ENCODE peak calls at places on chromosomes 7 and 10, in ten cellular contexts. I is erythroblast, H is SHP77, K is Right ventricle myocardium superior, J is GM06990, Q is Right ventricle myocardium inferior, M is LoVo, N is NCI-H2081, F is kidney tubule cell, W is A549. D is an unnamed sample.

GRCh38 chr10:101710064-101710695 is 15.2 kb upstream of the FBXW4 start:
- DNase-seq in F (no peak), H (no peak), I (no peak), N (no peak), Q (no peak), K (no peak), W (no peak), M (no peak), J (no peak), D (no peak)

GRCh38 chr10:132840698-132841097 is 54.8 kb upstream of the NKX6-2 start:
- DNase-seq in W (no peak), M (no peak), Q (peak; percentile 52), H (no peak), K (no peak), F (no peak), I (no peak), J (no peak), N (no peak), D (no peak)

GRCh38 chr7:152406491-152406890 is 29.3 kb downstream of the KMT2C start:
- DNase-seq in K (no peak), H (no peak), Q (no peak), M (no peak), F (no peak), N (no peak), W (no peak), I (no peak), J (no peak), D (no peak)

GRCh38 chr10:67306588-67307205 is 380.9 kb downstream of the LRRTM3 start:
- DNase-seq in Q (no peak), K (no peak), M (peak; percentile 21), I (peak; percentile 15), F (peak; percentile 56), W (peak; percentile 19), J (no peak), H (no peak), N (peak; percentile 13), D (peak; percentile 5)

GRCh38 chr10:120824864-120825263 is 26.3 kb upstream of the WDR11 start:
- DNase-seq in J (no peak), I (peak; percentile 53), W (peak; percentile 48), Q (no peak), N (peak; percentile 12), F (peak; percentile 31), H (no peak), M (peak; percentile 12), K (no peak), D (peak; percentile 14)

GRCh38 chr10:97331304-97331703 is 3.2 kb downstream of the FRAT2 start:
- DNase-seq in K (no peak), N (no peak), F (no peak), H (no peak), W (no peak), Q (no peak), J (no peak), I (no peak), M (no peak), D (no peak)

GRCh38 chr10:5943536-5943935 is 33.8 kb downstream of the IL15RA start:
- DNase-seq in Q (peak; percentile 79), H (no peak), W (no peak), I (no peak), K (peak; percentile 80), J (no peak), N (no peak), M (no peak), F (peak; percentile 54), D (peak; percentile 10)

GRCh38 chr10:63520463-63521388 is 475 bp upstream of the REEP3 start:
- DNase-seq in M (peak; percentile 78), J (no peak), I (no peak), K (peak; percentile 86), H (peak; percentile 12), W (peak; percentile 81), F (peak; percentile 82), Q (peak; percentile 90), N (peak; percentile 72), D (peak; percentile 85)

GRCh38 chr10:24703700-24704099 is 20.0 kb downstream of the ARHGAP21 start:
- DNase-seq in K (no peak), J (no peak), M (no peak), H (no peak), I (no peak), F (no peak), Q (no peak), W (no peak), N (no peak), D (no peak)

GRCh38 chr10:84540617-84541288 is 212.4 kb downstream of the CCSER2 start:
- DNase-seq in J (peak; percentile 56), K (peak; percentile 68), N (no peak), M (peak; percentile 46), I (peak; percentile 62), Q (peak; percentile 78), F (peak; percentile 73), H (peak; percentile 25), W (peak; percentile 53), D (peak; percentile 74)

GRCh38 chr10:6721480-6721879 is 141.4 kb upstream of the PRKCQ start:
- DNase-seq in K (no peak), Q (no peak), W (peak; percentile 87), H (no peak), I (no peak), J (no peak), F (peak; percentile 93), N (no peak), M (peak; percentile 25), D (peak; percentile 37)

GRCh38 chr7:19213746-19214145 is 68.5 kb upstream of the FERD3L start:
- DNase-seq in J (no peak), N (peak; percentile 62), I (no peak), K (no peak), H (peak; percentile 88), W (no peak), Q (no peak), M (peak; percentile 44), F (no peak), D (no peak)

GRCh38 chr10:8173243-8173865 is 118.9 kb downstream of the GATA3 start:
- DNase-seq in I (no peak), Q (no peak), H (no peak), F (no peak), N (no peak), K (no peak), W (no peak), J (no peak), M (no peak), D (no peak)

GRCh38 chr10:95295031-95295755 is 4.4 kb upstream of the PDLIM1 start:
- DNase-seq in F (peak; percentile 91), K (peak; percentile 60), W (no peak), Q (no peak), N (no peak), M (no peak), J (peak; percentile 98), I (peak; percentile 39), H (peak; percentile 59), D (peak; percentile 20)

GRCh38 chr10:31940839-31941653 is 12.4 kb upstream of the ARHGAP12 start:
- DNase-seq in H (no peak), M (peak; percentile 96), N (no peak), K (no peak), I (no peak), W (peak; percentile 98), J (no peak), Q (no peak), F (peak; percentile 99), D (peak; percentile 91)

GRCh38 chr7:2540641-2541051 is 14.7 kb downstream of the BRAT1 start:
- DNase-seq in N (no peak), I (no peak), W (no peak), M (no peak), H (no peak), K (peak; percentile 37), Q (peak; percentile 60), J (no peak), F (no peak), D (no peak)

GRCh38 chr7:11807000-11807399 is 25.0 kb downstream of the THSD7A start:
- DNase-seq in Q (no peak), I (no peak), N (no peak), H (no peak), F (no peak), W (no peak), J (no peak), M (no peak), K (no peak), D (no peak)

GRCh38 chr10:128095023-128095752 is 31.0 kb downstream of the MKI67 start:
- DNase-seq in F (no peak), W (peak; percentile 18), I (peak; percentile 18), N (peak; percentile 9), M (no peak), J (peak; percentile 51), Q (no peak), H (no peak), K (no peak), D (no peak)

GRCh38 chr7:129213828-129214227 is 11.0 kb upstream of the AHCYL2 start:
- DNase-seq in M (no peak), F (peak; percentile 49), W (peak; percentile 54), J (no peak), K (no peak), H (peak; percentile 32), Q (no peak), I (peak; percentile 11), N (peak; percentile 38), D (peak; percentile 48)

GRCh38 chr7:47520408-47520807 is 61.5 kb downstream of the TNS3 start:
- DNase-seq in K (peak; percentile 71), I (no peak), N (no peak), M (no peak), H (no peak), F (no peak), W (no peak), J (no peak), Q (no peak), D (no peak)

GRCh38 chr10:132961-133898 is 2.0 kb upstream of the ZMYND11 start:
- DNase-seq in N (no peak), F (peak; percentile 79), K (no peak), M (peak; percentile 58), W (peak; percentile 41), H (no peak), I (no peak), Q (no peak), J (no peak), D (no peak)

GRCh38 chr7:105295626-105296352 is 92.9 kb downstream of the SRPK2 start:
- DNase-seq in F (no peak), M (no peak), H (no peak), K (no peak), Q (no peak), I (no peak), W (no peak), J (no peak), N (no peak), D (no peak)

GRCh38 chr10:89275383-89275782 is 23.8 kb upstream of the LIPA start:
- DNase-seq in M (no peak), J (no peak), Q (no peak), F (no peak), W (no peak), H (no peak), N (no peak), I (no peak), K (no peak), D (peak; percentile 44)

GRCh38 chr7:32089256-32089655 is 19.0 kb upstream of the PDE1C start:
- DNase-seq in N (no peak), J (no peak), F (no peak), Q (no peak), H (no peak), W (no peak), K (no peak), M (no peak), I (no peak), D (no peak)

GRCh38 chr10:97685395-97685958 is 1.6 kb downstream of the AVPI1 start:
- DNase-seq in F (peak; percentile 31), Q (no peak), H (peak; percentile 20), M (no peak), N (no peak), W (peak; percentile 79), I (peak; percentile 52), J (no peak), K (no peak), D (peak; percentile 55)

GRCh38 chr10:34255075-34255474 is 560.0 kb downstream of the PARD3 start:
- DNase-seq in N (no peak), I (no peak), W (peak; percentile 27), F (no peak), H (no peak), M (no peak), K (no peak), Q (no peak), J (no peak), D (no peak)

GRCh38 chr7:157650131-157650631 is 313.4 kb downstream of the DNAJB6 start:
- DNase-seq in K (no peak), H (no peak), F (no peak), W (no peak), J (no peak), N (no peak), Q (peak; percentile 42), I (no peak), M (no peak), D (no peak)

GRCh38 chr10:5343561-5343960 is 21.2 kb upstream of the UCN3 start:
- DNase-seq in W (peak; percentile 45), I (no peak), J (no peak), H (no peak), M (no peak), N (no peak), K (no peak), F (peak; percentile 66), Q (no peak), D (no peak)

D was measured in Calu3.